ENCODE peak calls at places on chromosomes 1 and 21, in ten cellular contexts. One of them, this sample, is unnamed.

GRCh38 chr21:45225741-45226327 is 61.9 kb downstream of the POFUT2 start:
- DNase-seq in skeletal muscle cell: no peak
- DNase-seq in NCI-H510A: no peak
- DNase-seq in RPMI8226: no peak
- DNase-seq in nucleus accumbens: no peak
- DNase-seq in activated CD8-positive, alpha-beta memory T cell treated with anti-CD3 and anti-CD28 coated beads, Interleukin-2, amount 10 ng/mL, durations not matched to agents 7 days and 5 days: no peak
- DNase-seq in activated T-cell treated with anti-CD3 and anti-CD28 coated beads, Interleukin-2, amount 50 U/mL, for 72 hours: no peak
- DNase-seq in GM20000: no peak
- DNase-seq in sciatic nerve: no peak
- DNase-seq in stimulated activated CD4-positive, alpha-beta T cell treated with anti-CD3 and anti-CD28 coated beads, TNF-alpha, amount 100 ng/mL, for 24 hours: no peak
- DNase-seq in this sample: no peak

GRCh38 chr1:79588719-79589118 is 582.2 kb upstream of the ADGRL4 start:
- DNase-seq in skeletal muscle cell: no peak
- DNase-seq in NCI-H510A: no peak
- DNase-seq in RPMI8226: no peak
- DNase-seq in nucleus accumbens: no peak
- DNase-seq in activated CD8-positive, alpha-beta memory T cell treated with anti-CD3 and anti-CD28 coated beads, Interleukin-2, amount 10 ng/mL, durations not matched to agents 7 days and 5 days: no peak
- DNase-seq in activated T-cell treated with anti-CD3 and anti-CD28 coated beads, Interleukin-2, amount 50 U/mL, for 72 hours: no peak
- DNase-seq in GM20000: no peak
- DNase-seq in sciatic nerve: no peak
- DNase-seq in stimulated activated CD4-positive, alpha-beta T cell treated with anti-CD3 and anti-CD28 coated beads, TNF-alpha, amount 100 ng/mL, for 24 hours: no peak
- DNase-seq in this sample: no peak

GRCh38 chr1:155186266-155186954 is 12.8 kb downstream of the TRIM46 start:
- DNase-seq in skeletal muscle cell: no peak
- DNase-seq in NCI-H510A: peak
- DNase-seq in RPMI8226: peak
- DNase-seq in nucleus accumbens: no peak
- DNase-seq in activated CD8-positive, alpha-beta memory T cell treated with anti-CD3 and anti-CD28 coated beads, Interleukin-2, amount 10 ng/mL, durations not matched to agents 7 days and 5 days: no peak
- DNase-seq in activated T-cell treated with anti-CD3 and anti-CD28 coated beads, Interleukin-2, amount 50 U/mL, for 72 hours: no peak
- DNase-seq in GM20000: no peak
- DNase-seq in sciatic nerve: no peak
- DNase-seq in stimulated activated CD4-positive, alpha-beta T cell treated with anti-CD3 and anti-CD28 coated beads, TNF-alpha, amount 100 ng/mL, for 24 hours: no peak
- DNase-seq in this sample: no peak

GRCh38 chr21:36450511-36450910 is 29.4 kb downstream of the CLDN14 start:
- DNase-seq in skeletal muscle cell: no peak
- DNase-seq in NCI-H510A: no peak
- DNase-seq in RPMI8226: no peak
- DNase-seq in nucleus accumbens: no peak
- DNase-seq in activated CD8-positive, alpha-beta memory T cell treated with anti-CD3 and anti-CD28 coated beads, Interleukin-2, amount 10 ng/mL, durations not matched to agents 7 days and 5 days: no peak
- DNase-seq in activated T-cell treated with anti-CD3 and anti-CD28 coated beads, Interleukin-2, amount 50 U/mL, for 72 hours: no peak
- DNase-seq in GM20000: no peak
- DNase-seq in sciatic nerve: no peak
- DNase-seq in stimulated activated CD4-positive, alpha-beta T cell treated with anti-CD3 and anti-CD28 coated beads, TNF-alpha, amount 100 ng/mL, for 24 hours: no peak
- DNase-seq in this sample: no peak

GRCh38 chr1:40808909-40809308 is 25.3 kb downstream of the KCNQ4 start:
- DNase-seq in skeletal muscle cell: no peak
- DNase-seq in NCI-H510A: no peak
- DNase-seq in RPMI8226: no peak
- DNase-seq in nucleus accumbens: no peak
- DNase-seq in activated CD8-positive, alpha-beta memory T cell treated with anti-CD3 and anti-CD28 coated beads, Interleukin-2, amount 10 ng/mL, durations not matched to agents 7 days and 5 days: no peak
- DNase-seq in activated T-cell treated with anti-CD3 and anti-CD28 coated beads, Interleukin-2, amount 50 U/mL, for 72 hours: no peak
- DNase-seq in GM20000: no peak
- DNase-seq in sciatic nerve: no peak
- DNase-seq in stimulated activated CD4-positive, alpha-beta T cell treated with anti-CD3 and anti-CD28 coated beads, TNF-alpha, amount 100 ng/mL, for 24 hours: no peak
- DNase-seq in this sample: peak

GRCh38 chr1:22089787-22090186 is 37.3 kb downstream of the CDC42 start:
- DNase-seq in skeletal muscle cell: no peak
- DNase-seq in NCI-H510A: no peak
- DNase-seq in RPMI8226: no peak
- DNase-seq in nucleus accumbens: no peak
- DNase-seq in activated CD8-positive, alpha-beta memory T cell treated with anti-CD3 and anti-CD28 coated beads, Interleukin-2, amount 10 ng/mL, durations not matched to agents 7 days and 5 days: no peak
- DNase-seq in activated T-cell treated with anti-CD3 and anti-CD28 coated beads, Interleukin-2, amount 50 U/mL, for 72 hours: no peak
- DNase-seq in GM20000: no peak
- DNase-seq in sciatic nerve: no peak
- DNase-seq in stimulated activated CD4-positive, alpha-beta T cell treated with anti-CD3 and anti-CD28 coated beads, TNF-alpha, amount 100 ng/mL, for 24 hours: no peak
- DNase-seq in this sample: no peak

GRCh38 chr1:205052689-205053088 is 9.7 kb downstream of the CNTN2 start:
- DNase-seq in skeletal muscle cell: no peak
- DNase-seq in NCI-H510A: no peak
- DNase-seq in RPMI8226: no peak
- DNase-seq in nucleus accumbens: no peak
- DNase-seq in activated CD8-positive, alpha-beta memory T cell treated with anti-CD3 and anti-CD28 coated beads, Interleukin-2, amount 10 ng/mL, durations not matched to agents 7 days and 5 days: no peak
- DNase-seq in activated T-cell treated with anti-CD3 and anti-CD28 coated beads, Interleukin-2, amount 50 U/mL, for 72 hours: no peak
- DNase-seq in GM20000: no peak
- DNase-seq in sciatic nerve: no peak
- DNase-seq in stimulated activated CD4-positive, alpha-beta T cell treated with anti-CD3 and anti-CD28 coated beads, TNF-alpha, amount 100 ng/mL, for 24 hours: no peak
- DNase-seq in this sample: no peak

GRCh38 chr1:168301664-168302320 is 21.1 kb downstream of the TBX19 start:
- DNase-seq in skeletal muscle cell: no peak
- DNase-seq in NCI-H510A: no peak
- DNase-seq in RPMI8226: no peak
- DNase-seq in nucleus accumbens: no peak
- DNase-seq in activated CD8-positive, alpha-beta memory T cell treated with anti-CD3 and anti-CD28 coated beads, Interleukin-2, amount 10 ng/mL, durations not matched to agents 7 days and 5 days: no peak
- DNase-seq in activated T-cell treated with anti-CD3 and anti-CD28 coated beads, Interleukin-2, amount 50 U/mL, for 72 hours: no peak
- DNase-seq in GM20000: no peak
- DNase-seq in sciatic nerve: no peak
- DNase-seq in stimulated activated CD4-positive, alpha-beta T cell treated with anti-CD3 and anti-CD28 coated beads, TNF-alpha, amount 100 ng/mL, for 24 hours: no peak
- DNase-seq in this sample: no peak

GRCh38 chr1:12472798-12473551 is 145.0 kb downstream of the DHRS3 start:
- DNase-seq in skeletal muscle cell: no peak
- DNase-seq in NCI-H510A: no peak
- DNase-seq in RPMI8226: no peak
- DNase-seq in nucleus accumbens: no peak
- DNase-seq in activated CD8-positive, alpha-beta memory T cell treated with anti-CD3 and anti-CD28 coated beads, Interleukin-2, amount 10 ng/mL, durations not matched to agents 7 days and 5 days: peak
- DNase-seq in activated T-cell treated with anti-CD3 and anti-CD28 coated beads, Interleukin-2, amount 50 U/mL, for 72 hours: peak
- DNase-seq in GM20000: peak
- DNase-seq in sciatic nerve: no peak
- DNase-seq in stimulated activated CD4-positive, alpha-beta T cell treated with anti-CD3 and anti-CD28 coated beads, TNF-alpha, amount 100 ng/mL, for 24 hours: peak
- DNase-seq in this sample: no peak

GRCh38 chr1:172708452-172708851 is 49.5 kb downstream of the FASLG start:
- DNase-seq in skeletal muscle cell: no peak
- DNase-seq in NCI-H510A: peak
- DNase-seq in RPMI8226: no peak
- DNase-seq in nucleus accumbens: no peak
- DNase-seq in activated CD8-positive, alpha-beta memory T cell treated with anti-CD3 and anti-CD28 coated beads, Interleukin-2, amount 10 ng/mL, durations not matched to agents 7 days and 5 days: peak
- DNase-seq in activated T-cell treated with anti-CD3 and anti-CD28 coated beads, Interleukin-2, amount 50 U/mL, for 72 hours: peak
- DNase-seq in GM20000: no peak
- DNase-seq in sciatic nerve: no peak
- DNase-seq in stimulated activated CD4-positive, alpha-beta T cell treated with anti-CD3 and anti-CD28 coated beads, TNF-alpha, amount 100 ng/mL, for 24 hours: no peak
- DNase-seq in this sample: no peak

GRCh38 chr1:26360807-26361604 is 7.1 kb upstream of the CRYBG2 start:
- DNase-seq in skeletal muscle cell: no peak
- DNase-seq in NCI-H510A: no peak
- DNase-seq in RPMI8226: no peak
- DNase-seq in nucleus accumbens: no peak
- DNase-seq in activated CD8-positive, alpha-beta memory T cell treated with anti-CD3 and anti-CD28 coated beads, Interleukin-2, amount 10 ng/mL, durations not matched to agents 7 days and 5 days: no peak
- DNase-seq in activated T-cell treated with anti-CD3 and anti-CD28 coated beads, Interleukin-2, amount 50 U/mL, for 72 hours: no peak
- DNase-seq in GM20000: no peak
- DNase-seq in sciatic nerve: no peak
- DNase-seq in stimulated activated CD4-positive, alpha-beta T cell treated with anti-CD3 and anti-CD28 coated beads, TNF-alpha, amount 100 ng/mL, for 24 hours: no peak
- DNase-seq in this sample: no peak

GRCh38 chr1:118783095-118783758 is 204.9 kb downstream of the TBX15 start:
- DNase-seq in skeletal muscle cell: no peak
- DNase-seq in NCI-H510A: peak
- DNase-seq in RPMI8226: no peak
- DNase-seq in nucleus accumbens: no peak
- DNase-seq in activated CD8-positive, alpha-beta memory T cell treated with anti-CD3 and anti-CD28 coated beads, Interleukin-2, amount 10 ng/mL, durations not matched to agents 7 days and 5 days: no peak
- DNase-seq in activated T-cell treated with anti-CD3 and anti-CD28 coated beads, Interleukin-2, amount 50 U/mL, for 72 hours: no peak
- DNase-seq in GM20000: no peak
- DNase-seq in sciatic nerve: no peak
- DNase-seq in stimulated activated CD4-positive, alpha-beta T cell treated with anti-CD3 and anti-CD28 coated beads, TNF-alpha, amount 100 ng/mL, for 24 hours: no peak
- DNase-seq in this sample: no peak

GRCh38 chr1:15952317-15953258 is 23.3 kb downstream of the ZBTB17 start:
- DNase-seq in skeletal muscle cell: peak
- DNase-seq in NCI-H510A: no peak
- DNase-seq in RPMI8226: no peak
- DNase-seq in nucleus accumbens: no peak
- DNase-seq in activated CD8-positive, alpha-beta memory T cell treated with anti-CD3 and anti-CD28 coated beads, Interleukin-2, amount 10 ng/mL, durations not matched to agents 7 days and 5 days: no peak
- DNase-seq in activated T-cell treated with anti-CD3 and anti-CD28 coated beads, Interleukin-2, amount 50 U/mL, for 72 hours: peak
- DNase-seq in GM20000: no peak
- DNase-seq in sciatic nerve: no peak
- DNase-seq in stimulated activated CD4-positive, alpha-beta T cell treated with anti-CD3 and anti-CD28 coated beads, TNF-alpha, amount 100 ng/mL, for 24 hours: no peak
- DNase-seq in this sample: peak

GRCh38 chr1:245370905-245371581 is 216.3 kb downstream of the KIF26B start:
- DNase-seq in skeletal muscle cell: no peak
- DNase-seq in NCI-H510A: no peak
- DNase-seq in RPMI8226: peak
- DNase-seq in nucleus accumbens: peak
- DNase-seq in activated CD8-positive, alpha-beta memory T cell treated with anti-CD3 and anti-CD28 coated beads, Interleukin-2, amount 10 ng/mL, durations not matched to agents 7 days and 5 days: no peak
- DNase-seq in activated T-cell treated with anti-CD3 and anti-CD28 coated beads, Interleukin-2, amount 50 U/mL, for 72 hours: no peak
- DNase-seq in GM20000: no peak
- DNase-seq in sciatic nerve: no peak
- DNase-seq in stimulated activated CD4-positive, alpha-beta T cell treated with anti-CD3 and anti-CD28 coated beads, TNF-alpha, amount 100 ng/mL, for 24 hours: no peak
- DNase-seq in this sample: no peak

GRCh38 chr1:210598135-210598652 is 269.5 kb downstream of the HHAT start:
- DNase-seq in skeletal muscle cell: peak
- DNase-seq in NCI-H510A: no peak
- DNase-seq in RPMI8226: no peak
- DNase-seq in nucleus accumbens: no peak
- DNase-seq in activated CD8-positive, alpha-beta memory T cell treated with anti-CD3 and anti-CD28 coated beads, Interleukin-2, amount 10 ng/mL, durations not matched to agents 7 days and 5 days: no peak
- DNase-seq in activated T-cell treated with anti-CD3 and anti-CD28 coated beads, Interleukin-2, amount 50 U/mL, for 72 hours: no peak
- DNase-seq in GM20000: no peak
- DNase-seq in sciatic nerve: peak
- DNase-seq in stimulated activated CD4-positive, alpha-beta T cell treated with anti-CD3 and anti-CD28 coated beads, TNF-alpha, amount 100 ng/mL, for 24 hours: no peak
- DNase-seq in this sample: no peak

GRCh38 chr1:8408151-8408839 is 90.4 kb downstream of the SLC45A1 start:
- DNase-seq in skeletal muscle cell: peak
- DNase-seq in NCI-H510A: no peak
- DNase-seq in RPMI8226: no peak
- DNase-seq in nucleus accumbens: no peak
- DNase-seq in activated CD8-positive, alpha-beta memory T cell treated with anti-CD3 and anti-CD28 coated beads, Interleukin-2, amount 10 ng/mL, durations not matched to agents 7 days and 5 days: no peak
- DNase-seq in activated T-cell treated with anti-CD3 and anti-CD28 coated beads, Interleukin-2, amount 50 U/mL, for 72 hours: no peak
- DNase-seq in GM20000: no peak
- DNase-seq in sciatic nerve: peak
- DNase-seq in stimulated activated CD4-positive, alpha-beta T cell treated with anti-CD3 and anti-CD28 coated beads, TNF-alpha, amount 100 ng/mL, for 24 hours: no peak
- DNase-seq in this sample: no peak

GRCh38 chr1:229273507-229274232 is 2.8 kb downstream of the RAB4A start:
- DNase-seq in skeletal muscle cell: no peak
- DNase-seq in NCI-H510A: no peak
- DNase-seq in RPMI8226: no peak
- DNase-seq in nucleus accumbens: no peak
- DNase-seq in activated CD8-positive, alpha-beta memory T cell treated with anti-CD3 and anti-CD28 coated beads, Interleukin-2, amount 10 ng/mL, durations not matched to agents 7 days and 5 days: no peak
- DNase-seq in activated T-cell treated with anti-CD3 and anti-CD28 coated beads, Interleukin-2, amount 50 U/mL, for 72 hours: no peak
- DNase-seq in GM20000: no peak
- DNase-seq in sciatic nerve: no peak
- DNase-seq in stimulated activated CD4-positive, alpha-beta T cell treated with anti-CD3 and anti-CD28 coated beads, TNF-alpha, amount 100 ng/mL, for 24 hours: no peak
- DNase-seq in this sample: no peak

GRCh38 chr1:214021321-214021720 is 33.5 kb downstream of the PROX1 start:
- DNase-seq in skeletal muscle cell: no peak
- DNase-seq in NCI-H510A: no peak
- DNase-seq in RPMI8226: no peak
- DNase-seq in nucleus accumbens: no peak
- DNase-seq in activated CD8-positive, alpha-beta memory T cell treated with anti-CD3 and anti-CD28 coated beads, Interleukin-2, amount 10 ng/mL, durations not matched to agents 7 days and 5 days: no peak
- DNase-seq in activated T-cell treated with anti-CD3 and anti-CD28 coated beads, Interleukin-2, amount 50 U/mL, for 72 hours: no peak
- DNase-seq in GM20000: no peak
- DNase-seq in sciatic nerve: no peak
- DNase-seq in stimulated activated CD4-positive, alpha-beta T cell treated with anti-CD3 and anti-CD28 coated beads, TNF-alpha, amount 100 ng/mL, for 24 hours: no peak
- DNase-seq in this sample: no peak

GRCh38 chr1:10495942-10496341 is 21.2 kb downstream of the PEX14 start:
- DNase-seq in skeletal muscle cell: no peak
- DNase-seq in NCI-H510A: peak
- DNase-seq in RPMI8226: no peak
- DNase-seq in nucleus accumbens: no peak
- DNase-seq in activated CD8-positive, alpha-beta memory T cell treated with anti-CD3 and anti-CD28 coated beads, Interleukin-2, amount 10 ng/mL, durations not matched to agents 7 days and 5 days: peak
- DNase-seq in activated T-cell treated with anti-CD3 and anti-CD28 coated beads, Interleukin-2, amount 50 U/mL, for 72 hours: peak
- DNase-seq in GM20000: no peak
- DNase-seq in sciatic nerve: no peak
- DNase-seq in stimulated activated CD4-positive, alpha-beta T cell treated with anti-CD3 and anti-CD28 coated beads, TNF-alpha, amount 100 ng/mL, for 24 hours: no peak
- DNase-seq in this sample: no peak

GRCh38 chr1:33255347-33256311 is 663 bp upstream of the ZNF362 start:
- DNase-seq in skeletal muscle cell: no peak
- DNase-seq in NCI-H510A: peak
- DNase-seq in RPMI8226: peak
- DNase-seq in nucleus accumbens: peak
- DNase-seq in activated CD8-positive, alpha-beta memory T cell treated with anti-CD3 and anti-CD28 coated beads, Interleukin-2, amount 10 ng/mL, durations not matched to agents 7 days and 5 days: peak
- DNase-seq in activated T-cell treated with anti-CD3 and anti-CD28 coated beads, Interleukin-2, amount 50 U/mL, for 72 hours: peak
- DNase-seq in GM20000: peak
- DNase-seq in sciatic nerve: peak
- DNase-seq in stimulated activated CD4-positive, alpha-beta T cell treated with anti-CD3 and anti-CD28 coated beads, TNF-alpha, amount 100 ng/mL, for 24 hours: peak
- DNase-seq in this sample: no peak

GRCh38 chr1:50604580-50604979 is 181.3 kb upstream of the DMRTA2 start:
- DNase-seq in skeletal muscle cell: no peak
- DNase-seq in NCI-H510A: no peak
- DNase-seq in RPMI8226: no peak
- DNase-seq in nucleus accumbens: no peak
- DNase-seq in activated CD8-positive, alpha-beta memory T cell treated with anti-CD3 and anti-CD28 coated beads, Interleukin-2, amount 10 ng/mL, durations not matched to agents 7 days and 5 days: no peak
- DNase-seq in activated T-cell treated with anti-CD3 and anti-CD28 coated beads, Interleukin-2, amount 50 U/mL, for 72 hours: no peak
- DNase-seq in GM20000: no peak
- DNase-seq in sciatic nerve: no peak
- DNase-seq in stimulated activated CD4-positive, alpha-beta T cell treated with anti-CD3 and anti-CD28 coated beads, TNF-alpha, amount 100 ng/mL, for 24 hours: no peak
- DNase-seq in this sample: no peak

GRCh38 chr1:169890761-169891538 is 2.7 kb downstream of the SCYL3 start:
- DNase-seq in skeletal muscle cell: no peak
- DNase-seq in NCI-H510A: peak
- DNase-seq in RPMI8226: no peak
- DNase-seq in nucleus accumbens: no peak
- DNase-seq in activated CD8-positive, alpha-beta memory T cell treated with anti-CD3 and anti-CD28 coated beads, Interleukin-2, amount 10 ng/mL, durations not matched to agents 7 days and 5 days: peak
- DNase-seq in activated T-cell treated with anti-CD3 and anti-CD28 coated beads, Interleukin-2, amount 50 U/mL, for 72 hours: peak
- DNase-seq in GM20000: peak
- DNase-seq in sciatic nerve: no peak
- DNase-seq in stimulated activated CD4-positive, alpha-beta T cell treated with anti-CD3 and anti-CD28 coated beads, TNF-alpha, amount 100 ng/mL, for 24 hours: no peak
- DNase-seq in this sample: no peak

GRCh38 chr1:162151900-162152829 is 82.7 kb downstream of the NOS1AP start:
- DNase-seq in skeletal muscle cell: peak
- DNase-seq in NCI-H510A: no peak
- DNase-seq in RPMI8226: no peak
- DNase-seq in nucleus accumbens: no peak
- DNase-seq in activated CD8-positive, alpha-beta memory T cell treated with anti-CD3 and anti-CD28 coated beads, Interleukin-2, amount 10 ng/mL, durations not matched to agents 7 days and 5 days: peak
- DNase-seq in activated T-cell treated with anti-CD3 and anti-CD28 coated beads, Interleukin-2, amount 50 U/mL, for 72 hours: peak
- DNase-seq in GM20000: peak
- DNase-seq in sciatic nerve: peak
- DNase-seq in stimulated activated CD4-positive, alpha-beta T cell treated with anti-CD3 and anti-CD28 coated beads, TNF-alpha, amount 100 ng/mL, for 24 hours: no peak
- DNase-seq in this sample: peak

GRCh38 chr1:55289614-55290013 is 74.5 kb upstream of the USP24 start:
- DNase-seq in skeletal muscle cell: no peak
- DNase-seq in NCI-H510A: no peak
- DNase-seq in RPMI8226: no peak
- DNase-seq in nucleus accumbens: no peak
- DNase-seq in activated CD8-positive, alpha-beta memory T cell treated with anti-CD3 and anti-CD28 coated beads, Interleukin-2, amount 10 ng/mL, durations not matched to agents 7 days and 5 days: no peak
- DNase-seq in activated T-cell treated with anti-CD3 and anti-CD28 coated beads, Interleukin-2, amount 50 U/mL, for 72 hours: no peak
- DNase-seq in GM20000: no peak
- DNase-seq in sciatic nerve: no peak
- DNase-seq in stimulated activated CD4-positive, alpha-beta T cell treated with anti-CD3 and anti-CD28 coated beads, TNF-alpha, amount 100 ng/mL, for 24 hours: no peak
- DNase-seq in this sample: no peak

GRCh38 chr1:183223467-183223866 is 37.4 kb downstream of the LAMC2 start:
- DNase-seq in skeletal muscle cell: no peak
- DNase-seq in NCI-H510A: no peak
- DNase-seq in RPMI8226: no peak
- DNase-seq in nucleus accumbens: no peak
- DNase-seq in activated CD8-positive, alpha-beta memory T cell treated with anti-CD3 and anti-CD28 coated beads, Interleukin-2, amount 10 ng/mL, durations not matched to agents 7 days and 5 days: no peak
- DNase-seq in activated T-cell treated with anti-CD3 and anti-CD28 coated beads, Interleukin-2, amount 50 U/mL, for 72 hours: no peak
- DNase-seq in GM20000: no peak
- DNase-seq in sciatic nerve: no peak
- DNase-seq in stimulated activated CD4-positive, alpha-beta T cell treated with anti-CD3 and anti-CD28 coated beads, TNF-alpha, amount 100 ng/mL, for 24 hours: no peak
- DNase-seq in this sample: no peak